ENCODE peak calls at places on chromosomes 3 and 15, in ten cellular contexts. One of them, this sample, is unnamed. For H3K27me3, the result is how much of the 10 kb centered on the place peaks cover.

GRCh38 chr3:3603351-3603750 is 195.9 kb upstream of the LRRN1 start:
- DNase-seq in HL-60: no peak
- DNase-seq in Panc1: no peak
- DNase-seq in WERI-Rb-1: no peak
- DNase-seq in aorta: no peak
- DNase-seq in K562: no peak
- DNase-seq in tibial nerve: no peak
- DNase-seq in CD8-positive, alpha-beta memory T cell: no peak
- DNase-seq in upper lobe of right lung: no peak
- DNase-seq in CD4-positive, CD25-positive, alpha-beta regulatory T cell: no peak
- DNase-seq in this sample: no peak

GRCh38 chr3:24100694-24101402 is 155.8 kb downstream of the NR1D2 start:
- DNase-seq in WERI-Rb-1: no peak
- DNase-seq in upper lobe of right lung: no peak
- DNase-seq in tibial nerve: no peak
- DNase-seq in aorta: no peak
- DNase-seq in CD8-positive, alpha-beta memory T cell: no peak
- DNase-seq in CD4-positive, CD25-positive, alpha-beta regulatory T cell: no peak
- DNase-seq in HL-60: no peak
- DNase-seq in Panc1: no peak
- DNase-seq in K562: no peak
- DNase-seq in this sample: no peak

GRCh38 chr3:30495172-30496124 is 111.0 kb upstream of the TGFBR2 start:
- DNase-seq in upper lobe of right lung: no peak
- DNase-seq in tibial nerve: no peak
- DNase-seq in HL-60: no peak
- DNase-seq in CD4-positive, CD25-positive, alpha-beta regulatory T cell: no peak
- DNase-seq in Panc1: no peak
- DNase-seq in aorta: no peak
- DNase-seq in K562: no peak
- DNase-seq in CD8-positive, alpha-beta memory T cell: no peak
- DNase-seq in WERI-Rb-1: no peak
- DNase-seq in this sample: no peak

GRCh38 chr3:139416275-139416674 is 26.8 kb upstream of the COPB2 start:
- DNase-seq in CD4-positive, CD25-positive, alpha-beta regulatory T cell: no peak
- DNase-seq in K562: no peak
- DNase-seq in WERI-Rb-1: no peak
- DNase-seq in tibial nerve: no peak
- DNase-seq in CD8-positive, alpha-beta memory T cell: no peak
- DNase-seq in aorta: no peak
- DNase-seq in Panc1: no peak
- DNase-seq in HL-60: no peak
- DNase-seq in upper lobe of right lung: no peak
- DNase-seq in this sample: no peak

GRCh38 chr15:90101130-90101968 is 919 bp downstream of the IDH2 start:
- DNase-seq in WERI-Rb-1: peak
- DNase-seq in HL-60: peak
- DNase-seq in Panc1: no peak
- DNase-seq in CD8-positive, alpha-beta memory T cell: peak
- DNase-seq in aorta: peak
- DNase-seq in K562: peak
- DNase-seq in tibial nerve: peak
- DNase-seq in upper lobe of right lung: peak
- DNase-seq in CD4-positive, CD25-positive, alpha-beta regulatory T cell: peak
- DNase-seq in this sample: peak

GRCh38 chr3:131895766-131896165 is 139.0 kb downstream of the CPNE4 start:
- DNase-seq in aorta: no peak
- DNase-seq in upper lobe of right lung: no peak
- DNase-seq in tibial nerve: no peak
- DNase-seq in Panc1: no peak
- DNase-seq in HL-60: no peak
- DNase-seq in CD8-positive, alpha-beta memory T cell: no peak
- DNase-seq in CD4-positive, CD25-positive, alpha-beta regulatory T cell: no peak
- DNase-seq in K562: no peak
- DNase-seq in WERI-Rb-1: no peak
- DNase-seq in this sample: no peak

GRCh38 chr3:189637755-189638154 is 6.6 kb downstream of the TP63 start:
- DNase-seq in K562: no peak
- DNase-seq in upper lobe of right lung: no peak
- DNase-seq in Panc1: no peak
- DNase-seq in tibial nerve: no peak
- DNase-seq in HL-60: no peak
- DNase-seq in WERI-Rb-1: no peak
- DNase-seq in CD4-positive, CD25-positive, alpha-beta regulatory T cell: no peak
- DNase-seq in CD8-positive, alpha-beta memory T cell: no peak
- DNase-seq in aorta: no peak
- DNase-seq in this sample: no peak

GRCh38 chr3:135503429-135504083 is 462.0 kb upstream of the PPP2R3A start:
- DNase-seq in K562: peak
- DNase-seq in HL-60: peak
- DNase-seq in CD4-positive, CD25-positive, alpha-beta regulatory T cell: peak
- DNase-seq in tibial nerve: peak
- DNase-seq in aorta: peak
- DNase-seq in upper lobe of right lung: peak
- DNase-seq in WERI-Rb-1: peak
- DNase-seq in CD8-positive, alpha-beta memory T cell: no peak
- DNase-seq in Panc1: peak
- DNase-seq in this sample: peak

GRCh38 chr3:173688216-173688842 is 290.8 kb downstream of the NLGN1 start:
- DNase-seq in WERI-Rb-1: no peak
- DNase-seq in CD8-positive, alpha-beta memory T cell: no peak
- DNase-seq in K562: no peak
- DNase-seq in HL-60: no peak
- DNase-seq in aorta: no peak
- DNase-seq in upper lobe of right lung: no peak
- DNase-seq in Panc1: no peak
- DNase-seq in tibial nerve: no peak
- DNase-seq in CD4-positive, CD25-positive, alpha-beta regulatory T cell: no peak
- DNase-seq in this sample: no peak

GRCh38 chr3:30642715-30643361 is 36.4 kb downstream of the TGFBR2 start:
- DNase-seq in HL-60: no peak
- DNase-seq in aorta: no peak
- DNase-seq in tibial nerve: no peak
- DNase-seq in WERI-Rb-1: no peak
- DNase-seq in Panc1: no peak
- DNase-seq in K562: no peak
- DNase-seq in CD8-positive, alpha-beta memory T cell: no peak
- DNase-seq in upper lobe of right lung: no peak
- DNase-seq in CD4-positive, CD25-positive, alpha-beta regulatory T cell: no peak
- DNase-seq in this sample: no peak

GRCh38 chr15:48406911-48407310 is 75.7 kb downstream of the DUT start:
- DNase-seq in HL-60: no peak
- DNase-seq in CD4-positive, CD25-positive, alpha-beta regulatory T cell: no peak
- DNase-seq in tibial nerve: no peak
- DNase-seq in aorta: no peak
- DNase-seq in upper lobe of right lung: no peak
- DNase-seq in WERI-Rb-1: no peak
- DNase-seq in CD8-positive, alpha-beta memory T cell: no peak
- DNase-seq in Panc1: no peak
- DNase-seq in K562: peak
- DNase-seq in this sample: no peak

GRCh38 chr15:100252359-100252758 is 89.4 kb downstream of the ADAMTS17 start:
- DNase-seq in upper lobe of right lung: no peak
- DNase-seq in tibial nerve: no peak
- DNase-seq in CD4-positive, CD25-positive, alpha-beta regulatory T cell: no peak
- DNase-seq in K562: no peak
- DNase-seq in WERI-Rb-1: no peak
- DNase-seq in HL-60: no peak
- DNase-seq in Panc1: no peak
- DNase-seq in CD8-positive, alpha-beta memory T cell: no peak
- DNase-seq in aorta: no peak
- DNase-seq in this sample: no peak

GRCh38 chr3:76990606-76991005 is 49.3 kb upstream of the ROBO2 start:
- DNase-seq in Panc1: no peak
- DNase-seq in upper lobe of right lung: no peak
- DNase-seq in WERI-Rb-1: no peak
- DNase-seq in K562: no peak
- DNase-seq in CD8-positive, alpha-beta memory T cell: no peak
- DNase-seq in tibial nerve: no peak
- DNase-seq in CD4-positive, CD25-positive, alpha-beta regulatory T cell: no peak
- DNase-seq in aorta: no peak
- DNase-seq in HL-60: no peak
- DNase-seq in this sample: no peak
- H3K4me3 ChIP-seq in Panc1: no peak
- H3K4me3 ChIP-seq in upper lobe of right lung: no peak
- H3K4me3 ChIP-seq in WERI-Rb-1: no peak
- H3K4me3 ChIP-seq in K562: no peak
- H3K4me3 ChIP-seq in CD8-positive, alpha-beta memory T cell: no peak
- H3K4me3 ChIP-seq in tibial nerve: no peak
- H3K4me3 ChIP-seq in CD4-positive, CD25-positive, alpha-beta regulatory T cell: no peak
- H3K4me3 ChIP-seq in aorta: no peak
- H3K4me3 ChIP-seq in HL-60: no peak
- H3K4me3 ChIP-seq in this sample: no peak

DNA sequence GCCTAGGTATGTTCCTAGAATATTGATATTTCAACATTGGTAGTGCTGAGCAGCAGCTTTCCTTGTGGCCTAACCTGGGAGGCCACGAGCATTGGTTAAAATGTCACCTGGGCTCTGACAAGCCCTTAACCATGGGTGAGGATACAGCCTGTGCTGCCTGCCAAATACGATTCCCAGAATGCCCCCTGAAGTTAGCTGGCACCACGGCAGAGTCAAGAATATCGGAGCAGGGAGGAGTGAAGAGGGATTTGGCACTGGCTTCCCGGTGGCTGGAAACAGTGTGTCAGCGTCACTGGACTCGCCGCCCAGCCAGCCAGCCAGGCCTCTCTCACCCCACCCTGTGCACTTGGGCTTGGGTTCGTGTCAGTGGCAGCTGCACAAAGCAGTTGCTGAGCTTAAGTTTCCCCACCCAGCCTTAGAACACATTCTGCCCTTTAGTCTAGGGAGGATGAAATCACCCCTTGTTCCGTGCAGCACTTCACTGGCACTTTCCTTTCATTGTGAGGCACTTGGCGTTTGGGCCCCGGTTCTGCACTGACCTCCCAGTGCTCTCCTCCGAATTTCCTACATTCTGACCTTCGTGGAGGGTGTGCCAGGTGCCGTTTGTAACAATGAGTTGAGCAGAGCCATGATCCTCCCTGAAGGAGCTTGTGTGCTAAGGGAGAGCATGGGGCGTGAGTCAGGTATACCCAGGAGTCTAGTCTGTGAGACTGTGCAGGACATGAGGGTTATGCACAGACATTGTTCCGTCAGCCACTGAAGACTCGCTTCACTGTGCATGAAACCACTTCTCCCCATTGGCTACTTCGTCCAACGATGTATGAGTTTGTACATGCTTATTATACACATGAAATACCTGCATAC is 152.8 kb upstream of the BHLHE40 start:
- DNase-seq in HL-60: no peak
- DNase-seq in tibial nerve: peak
- DNase-seq in CD4-positive, CD25-positive, alpha-beta regulatory T cell: no peak
- DNase-seq in WERI-Rb-1: no peak
- DNase-seq in K562: no peak
- DNase-seq in CD8-positive, alpha-beta memory T cell: no peak
- DNase-seq in Panc1: no peak
- DNase-seq in upper lobe of right lung: peak
- DNase-seq in aorta: peak
- DNase-seq in this sample: peak
- H3K27me3 ChIP-seq in HL-60: under half
- H3K27me3 ChIP-seq in tibial nerve: under half
- H3K27me3 ChIP-seq in CD4-positive, CD25-positive, alpha-beta regulatory T cell: under half
- H3K27me3 ChIP-seq in WERI-Rb-1: under half
- H3K27me3 ChIP-seq in K562: under half
- H3K27me3 ChIP-seq in CD8-positive, alpha-beta memory T cell: under half
- H3K27me3 ChIP-seq in Panc1: under half
- H3K27me3 ChIP-seq in upper lobe of right lung: under half
- H3K27me3 ChIP-seq in aorta: under half
- H3K27me3 ChIP-seq in this sample: under half

DNA sequence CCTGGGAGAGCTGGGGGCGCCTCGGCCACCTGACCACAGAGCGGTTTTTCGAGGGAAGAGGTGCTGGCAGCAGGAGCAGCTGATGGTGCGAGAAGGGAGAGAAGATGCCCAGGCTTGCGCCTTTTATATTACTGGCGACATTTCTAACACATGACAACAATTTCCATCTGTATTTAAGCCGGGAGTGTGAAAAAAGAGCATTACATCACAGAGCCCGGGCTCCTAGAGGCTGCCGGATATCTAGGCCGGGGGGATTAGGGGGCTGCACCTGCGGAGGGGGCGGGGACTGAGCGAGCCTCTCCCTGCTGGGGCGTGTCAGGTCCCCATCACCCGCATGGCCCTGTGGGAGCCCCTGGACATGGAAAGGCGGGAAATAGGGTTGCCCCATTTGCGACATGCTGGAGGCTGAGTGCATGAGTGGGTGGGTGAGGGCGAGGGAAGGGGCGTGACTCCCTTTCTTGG is 440.7 kb downstream of the MAGI1 start:
- DNase-seq in HL-60: no peak
- DNase-seq in Panc1: no peak
- DNase-seq in upper lobe of right lung: no peak
- DNase-seq in WERI-Rb-1: peak
- DNase-seq in CD8-positive, alpha-beta memory T cell: no peak
- DNase-seq in aorta: no peak
- DNase-seq in tibial nerve: no peak
- DNase-seq in K562: peak
- DNase-seq in CD4-positive, CD25-positive, alpha-beta regulatory T cell: no peak
- DNase-seq in this sample: no peak
- H3K4me3 ChIP-seq in HL-60: no peak
- H3K4me3 ChIP-seq in Panc1: no peak
- H3K4me3 ChIP-seq in upper lobe of right lung: no peak
- H3K4me3 ChIP-seq in WERI-Rb-1: peak
- H3K4me3 ChIP-seq in CD8-positive, alpha-beta memory T cell: no peak
- H3K4me3 ChIP-seq in aorta: peak
- H3K4me3 ChIP-seq in tibial nerve: peak
- H3K4me3 ChIP-seq in K562: peak
- H3K4me3 ChIP-seq in CD4-positive, CD25-positive, alpha-beta regulatory T cell: no peak
- H3K4me3 ChIP-seq in this sample: no peak

DNA sequence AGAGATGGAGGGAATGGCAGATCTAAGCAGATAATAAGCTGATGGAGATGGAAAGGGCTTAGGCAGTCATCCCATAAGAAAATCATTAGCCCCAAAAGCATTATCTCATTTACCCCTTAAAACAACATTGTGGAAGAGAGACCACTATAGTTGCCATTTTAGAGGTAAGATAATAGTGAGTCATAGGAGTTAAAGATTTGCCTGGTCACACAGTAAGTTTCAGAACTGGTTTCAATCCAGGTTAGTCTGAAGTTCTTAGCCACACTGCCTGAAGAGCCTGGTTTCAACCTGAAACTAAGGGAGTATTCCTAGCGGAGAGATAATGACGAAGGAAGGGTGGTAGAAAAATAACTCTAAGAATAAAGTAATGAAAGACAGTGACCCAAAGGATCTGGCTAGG is 13.0 kb upstream of the UBR1 start:
- DNase-seq in K562: no peak
- DNase-seq in WERI-Rb-1: no peak
- DNase-seq in CD8-positive, alpha-beta memory T cell: no peak
- DNase-seq in Panc1: no peak
- DNase-seq in aorta: no peak
- DNase-seq in HL-60: no peak
- DNase-seq in upper lobe of right lung: no peak
- DNase-seq in tibial nerve: no peak
- DNase-seq in CD4-positive, CD25-positive, alpha-beta regulatory T cell: no peak
- DNase-seq in this sample: no peak
- H3K27me3 ChIP-seq in K562: under half
- H3K27me3 ChIP-seq in WERI-Rb-1: under half
- H3K27me3 ChIP-seq in CD8-positive, alpha-beta memory T cell: under half
- H3K27me3 ChIP-seq in Panc1: under half
- H3K27me3 ChIP-seq in aorta: under half
- H3K27me3 ChIP-seq in HL-60: under half
- H3K27me3 ChIP-seq in upper lobe of right lung: under half
- H3K27me3 ChIP-seq in tibial nerve: under half
- H3K27me3 ChIP-seq in CD4-positive, CD25-positive, alpha-beta regulatory T cell: under half
- H3K27me3 ChIP-seq in this sample: under half

This sample was measured in MG63.